ENCODE peak calls at places on chromosomes 4 and X, in five cellular contexts. X is SJSA1; E is frontal cortex; V is SK-N-DZ; K is stimulated activated CD8-positive, alpha-beta memory T cell treated with anti-CD3 and anti-CD28 coated beads, Interleukin-15, amount 100 ng/mL, for 1 hour. F is an unnamed sample.

GRCh38 chr4:143382539-143382938 is 45.9 kb downstream of the GAB1 start:
- DNase-seq in V (no peak), X (no peak), K (no peak), E (no peak), F (no peak)

GRCh38 chr4:176238157-176238608 is 30.8 kb downstream of the ASB5 start:
- DNase-seq in K (no peak), E (no peak), X (no peak), V (no peak), F (no peak)

GRCh38 chr4:40672528-40673522 is 43.2 kb upstream of the RBM47 start:
- DNase-seq in E (no peak), X (peak), K (no peak), V (no peak), F (peak)

GRCh38 chrX:15525664-15526416 is 25.2 kb downstream of the BMX start:
- DNase-seq in V (no peak), E (no peak), K (no peak), X (no peak), F (no peak)

GRCh38 chr4:89024051-89024675 is 32.8 kb downstream of the FAM13A start:
- DNase-seq in E (peak), V (peak), X (peak), K (peak), F (peak)

GRCh38 chrX:25968920-25969319 is 169.2 kb upstream of the MAGEB18 start:
- DNase-seq in V (peak), K (no peak), X (no peak), E (no peak), F (peak)

GRCh38 chr4:77190053-77190452 is 33.0 kb downstream of the CCNG2 start:
- DNase-seq in K (no peak), X (no peak), E (no peak), V (no peak), F (no peak)

GRCh38 chr4:186132577-186133277 is 28.2 kb downstream of the FAM149A start:
- DNase-seq in X (no peak), K (no peak), V (peak), E (no peak), F (no peak)

GRCh38 chr4:24655971-24656370 is 71.6 kb upstream of the DHX15 start:
- DNase-seq in V (no peak), E (no peak), X (no peak), K (no peak), F (no peak)